ENCODE peak calls at places on chromosomes 16 and 17, in four cellular contexts. N, J, C and I are unnamed samples.

GRCh38 chr16:30394603-30395154 is 541 bp upstream of the ZNF48 start:
- DNase-seq in N (no peak), J (peak), C (no peak), I (no peak)

GRCh38 chr16:25052161-25052511 is 37.0 kb upstream of the ARHGAP17 start:
- DNase-seq in N (no peak), J (no peak), C (no peak), I (no peak)

GRCh38 chr17:52149626-52150025 is 8.9 kb downstream of the CA10 start:
- DNase-seq in N (no peak), J (no peak), C (no peak), I (no peak)

GRCh38 chr16:46915483-46916025 is 31.4 kb downstream of the GPT2 start:
- DNase-seq in N (no peak), J (no peak), C (no peak), I (no peak)

GRCh38 chr17:49341356-49341755 is 20.7 kb downstream of the ZNF652 start:
- DNase-seq in N (no peak), J (no peak), C (no peak), I (no peak)

GRCh38 chr16:48609453-48610023 is 442 bp downstream of the N4BP1 start:
- DNase-seq in N (no peak), J (peak), C (no peak), I (peak)

GRCh38 chr17:54813896-54814295 is 86.8 kb upstream of the TOM1L1 start:
- DNase-seq in N (no peak), J (no peak), C (no peak), I (no peak)

GRCh38 chr17:29143894-29144293 is 36.3 kb downstream of the MYO18A start:
- DNase-seq in N (no peak), J (no peak), C (peak), I (peak)

GRCh38 chr16:81442909-81443687 is 1.5 kb upstream of the CMIP start:
- DNase-seq in N (no peak), J (no peak), C (peak), I (no peak)

GRCh38 chr16:15810411-15810810 is 46.4 kb downstream of the MYH11 start:
- DNase-seq in N (no peak), J (no peak), C (no peak), I (no peak)

GRCh38 chr17:39009471-39010085 is 42.4 kb upstream of the FBXO47 start:
- DNase-seq in N (no peak), J (no peak), C (no peak), I (no peak)
- TF ChIP-seq EP300 in N (no peak), J (no peak), C (no peak), I (no peak)

GRCh38 chr16:55555436-55555835 is 11.0 kb upstream of the CAPNS2 start:
- DNase-seq in N (no peak), J (no peak), C (no peak), I (no peak)
- TF ChIP-seq RNF2 in N (no peak), J (no peak), C (no peak), I (no peak)

GRCh38 chr16:9097266-9098219 is 6.1 kb downstream of the HAPSTR1 start:
- DNase-seq in N (no peak), J (no peak), C (no peak), I (no peak)

GRCh38 chr16:9096416-9096952 is 5.0 kb downstream of the HAPSTR1 start:
- DNase-seq in N (no peak), J (no peak), C (no peak), I (no peak)

GRCh38 chr16:9095171-9095570 is 3.7 kb downstream of the HAPSTR1 start:
- DNase-seq in N (no peak), J (no peak), C (no peak), I (no peak)

GRCh38 chr16:9094008-9094846 is 2.8 kb downstream of the HAPSTR1 start:
- DNase-seq in N (no peak), J (no peak), C (no peak), I (no peak)

DNA sequence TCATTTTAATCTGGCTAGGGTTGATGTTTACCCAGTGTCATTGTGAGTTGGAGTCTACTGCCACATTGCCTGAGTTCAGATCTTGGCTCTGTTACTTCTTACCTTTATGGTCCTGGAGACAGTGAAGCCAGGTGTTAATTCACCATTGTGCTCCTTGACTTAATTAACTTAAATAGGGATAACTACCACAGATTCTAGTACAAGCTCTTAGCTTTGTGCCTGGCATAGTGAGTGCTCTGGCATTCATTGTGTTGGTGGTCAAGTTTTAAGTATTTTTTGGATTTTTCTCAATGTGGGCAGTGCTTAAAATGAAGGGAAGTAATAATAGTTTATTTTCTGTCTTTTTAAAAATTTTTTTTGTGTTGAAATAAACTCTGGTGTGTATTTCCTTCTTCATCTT is 4.6 kb downstream of the HAPSTR1 start:
- DNase-seq in N (no peak), J (no peak), C (no peak), I (no peak)
- TF ChIP-seq EP300 in N (no peak), J (no peak), C (no peak), I (no peak)

DNA sequence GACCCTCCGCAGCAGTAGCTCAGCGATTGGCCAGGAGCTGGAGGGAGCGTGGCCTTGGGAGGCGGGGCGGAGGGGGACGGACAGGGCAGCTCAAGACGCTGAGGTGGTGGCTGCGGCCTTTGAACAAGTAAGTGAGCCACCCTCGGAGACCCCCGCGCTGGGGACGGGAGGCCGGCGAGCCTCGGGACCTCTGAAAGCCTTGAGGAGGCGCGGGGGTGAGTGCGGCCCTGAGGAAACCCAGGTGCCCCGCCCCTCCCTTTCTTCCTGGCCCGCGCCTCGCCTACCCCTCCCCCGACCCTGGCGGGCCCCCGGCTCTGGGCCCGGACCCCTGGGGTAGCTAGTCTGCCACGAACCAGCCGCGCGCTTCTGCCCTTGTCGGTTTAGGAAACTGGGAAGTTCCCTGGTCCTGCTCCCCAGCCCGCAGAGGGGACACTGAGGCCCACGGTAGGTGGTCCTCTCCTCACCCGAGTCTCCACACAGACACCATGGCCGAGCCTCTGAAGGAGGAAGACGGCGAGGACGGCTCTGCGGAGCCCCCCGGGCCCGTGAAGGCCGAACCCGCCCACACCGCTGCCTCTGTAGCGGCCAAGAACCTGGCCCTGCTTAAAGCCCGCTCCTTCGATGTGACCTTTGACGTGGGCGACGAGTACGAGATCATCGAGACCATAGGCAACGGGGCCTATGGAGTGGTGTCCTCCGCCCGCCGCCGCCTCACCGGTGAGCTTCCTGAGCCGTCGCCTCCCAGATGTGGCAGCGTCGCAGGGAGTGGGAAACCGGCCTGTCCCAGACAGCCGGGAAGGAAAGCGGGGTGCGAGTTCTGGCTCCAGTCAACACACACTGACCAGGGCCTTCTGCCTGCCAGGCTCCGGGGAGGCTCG is at the start of gene MAPK7:
- DNase-seq in N (no peak), J (peak), C (no peak), I (no peak)
- TF ChIP-seq RNF2 in N (no peak), J (no peak), C (no peak), I (no peak)

GRCh38 chr16:11104168-11105037 is 151.6 kb downstream of the SOCS1 start:
- DNase-seq in N (no peak), J (no peak), C (no peak), I (no peak)

GRCh38 chr16:11107781-11108465 is 148.1 kb downstream of the SOCS1 start:
- DNase-seq in N (no peak), J (no peak), C (no peak), I (no peak)

GRCh38 chr16:11102523-11102898 is 153.5 kb downstream of the SOCS1 start:
- DNase-seq in N (no peak), J (no peak), C (no peak), I (no peak)

GRCh38 chr16:11106726-11107125 is 149.3 kb downstream of the SOCS1 start:
- DNase-seq in N (no peak), J (no peak), C (no peak), I (no peak)

DNA sequence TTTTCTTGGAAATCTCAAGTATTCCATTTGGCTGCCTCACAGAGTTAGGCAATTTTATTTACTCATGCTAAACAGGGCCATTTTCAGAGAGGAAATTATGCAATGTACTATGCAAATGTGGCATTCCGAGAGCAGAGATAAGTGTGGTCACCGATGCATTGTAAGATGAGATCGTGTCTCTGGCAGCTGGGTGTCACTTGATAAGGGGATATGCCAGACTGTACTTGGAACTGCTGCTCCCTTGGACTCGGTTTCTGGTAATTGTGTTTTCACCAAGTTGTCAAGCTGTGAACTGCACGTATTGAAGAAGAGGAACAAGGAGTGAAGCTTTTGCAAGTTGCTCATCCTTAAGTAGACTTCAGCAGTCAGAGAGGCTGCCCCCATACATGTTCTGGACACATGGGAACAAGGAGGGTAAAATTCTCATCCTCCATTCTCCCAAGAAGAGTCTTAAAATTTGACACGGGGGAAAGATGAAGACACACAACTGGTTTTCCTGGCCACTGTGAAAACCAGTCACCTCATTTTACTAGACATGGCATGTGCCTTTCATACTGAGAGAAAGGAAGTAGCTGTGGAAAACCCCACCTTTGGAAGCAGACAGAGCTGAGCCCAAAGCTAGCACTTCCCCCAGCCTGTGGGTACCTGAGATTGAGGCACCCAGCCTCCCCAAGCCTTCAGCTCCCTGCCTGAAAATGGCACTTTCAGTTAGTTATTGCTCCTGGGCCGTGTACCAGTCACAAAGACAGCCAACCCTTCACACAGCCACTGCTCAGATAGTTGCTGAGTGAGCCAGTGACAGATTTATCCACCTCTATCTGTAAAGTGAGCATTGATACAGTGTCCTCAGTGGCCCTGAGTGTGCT is 150.7 kb downstream of the SOCS1 start:
- DNase-seq in N (no peak), J (peak), C (peak), I (no peak)
- TF ChIP-seq EP300 in N (no peak), J (peak), C (peak), I (no peak)

DNA sequence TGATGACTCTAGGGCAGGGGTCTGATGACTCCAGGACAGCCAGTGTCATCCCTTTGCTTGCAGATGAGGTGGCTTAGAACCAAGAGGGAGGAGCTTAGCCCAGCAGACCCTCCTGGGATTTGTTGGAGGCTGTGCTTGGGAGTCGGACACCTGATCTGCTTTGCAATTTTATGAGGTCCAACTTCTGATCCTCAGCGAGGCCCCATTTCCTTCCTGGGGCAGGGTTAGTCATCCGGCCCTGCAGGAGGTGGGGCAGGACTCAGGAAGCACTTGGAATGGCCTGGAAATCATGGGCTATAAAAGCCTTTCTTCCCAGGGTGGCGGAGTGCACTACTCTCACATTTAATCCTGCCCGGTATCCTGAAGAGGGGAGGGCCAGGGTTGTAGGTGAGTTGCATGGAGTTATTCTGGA is 168.5 kb downstream of the MSI2 start:
- DNase-seq in N (no peak), J (no peak), C (peak), I (no peak)
- TF ChIP-seq RNF2 in N (no peak), J (no peak), C (no peak), I (no peak)

DNA sequence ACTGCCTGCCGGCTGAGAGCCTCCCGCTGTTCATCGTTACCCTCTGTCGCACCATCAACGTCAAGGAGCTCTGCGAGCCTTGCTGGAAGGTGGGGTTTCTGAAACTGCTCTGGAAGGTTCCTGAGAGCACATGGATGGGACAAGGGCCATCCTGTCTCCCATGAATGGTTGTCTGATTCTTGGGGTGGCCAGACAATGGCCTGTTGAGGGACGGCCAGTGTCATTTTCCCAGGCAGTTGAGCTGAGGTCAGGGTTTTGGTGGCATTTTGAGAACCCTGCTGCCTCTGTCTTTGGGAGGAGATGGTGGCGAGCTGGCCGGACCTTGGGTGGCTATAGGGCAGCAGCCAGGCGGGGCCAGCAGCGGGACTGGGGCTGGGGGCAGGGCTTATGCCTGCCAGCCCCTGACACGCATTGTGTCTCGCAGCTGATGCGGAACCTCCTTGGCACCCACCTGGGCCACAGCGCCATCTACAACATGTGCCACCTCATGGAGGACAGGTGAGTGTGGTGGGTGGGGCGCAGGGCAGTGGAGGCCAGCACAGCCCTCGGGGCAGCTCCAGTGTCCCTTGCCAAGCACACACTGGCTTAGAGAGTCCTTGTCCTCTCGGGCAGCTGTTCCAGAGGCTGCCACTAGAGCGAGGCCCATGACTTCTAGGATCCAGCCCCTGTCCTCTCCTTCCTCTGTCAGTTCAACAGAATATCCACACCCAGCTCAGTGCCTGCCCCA is 9.1 kb downstream of the TSC2 start:
- DNase-seq in N (no peak), J (no peak), C (no peak), I (no peak)
- TF ChIP-seq EP300 in N (no peak), J (no peak), C (no peak), I (no peak)

GRCh38 chr17:31532161-31532515 is 140.7 kb downstream of the RAB11FIP4 start:
- DNase-seq in N (no peak), J (no peak), C (no peak), I (no peak)

GRCh38 chr17:31532526-31532925 is 141.1 kb downstream of the RAB11FIP4 start:
- DNase-seq in N (no peak), J (no peak), C (no peak), I (no peak)

GRCh38 chr17:31535581-31535981 is 144.1 kb downstream of the RAB11FIP4 start:
- DNase-seq in N (no peak), J (no peak), C (no peak), I (no peak)

GRCh38 chr17:31534223-31534888 is 142.9 kb downstream of the RAB11FIP4 start:
- DNase-seq in N (no peak), J (no peak), C (no peak), I (no peak)

GRCh38 chr17:31533546-31534155 is 142.2 kb downstream of the RAB11FIP4 start:
- DNase-seq in N (no peak), J (peak), C (no peak), I (peak)
- TF ChIP-seq RNF2 in N (no peak), J (no peak), C (no peak), I (no peak)

DNA sequence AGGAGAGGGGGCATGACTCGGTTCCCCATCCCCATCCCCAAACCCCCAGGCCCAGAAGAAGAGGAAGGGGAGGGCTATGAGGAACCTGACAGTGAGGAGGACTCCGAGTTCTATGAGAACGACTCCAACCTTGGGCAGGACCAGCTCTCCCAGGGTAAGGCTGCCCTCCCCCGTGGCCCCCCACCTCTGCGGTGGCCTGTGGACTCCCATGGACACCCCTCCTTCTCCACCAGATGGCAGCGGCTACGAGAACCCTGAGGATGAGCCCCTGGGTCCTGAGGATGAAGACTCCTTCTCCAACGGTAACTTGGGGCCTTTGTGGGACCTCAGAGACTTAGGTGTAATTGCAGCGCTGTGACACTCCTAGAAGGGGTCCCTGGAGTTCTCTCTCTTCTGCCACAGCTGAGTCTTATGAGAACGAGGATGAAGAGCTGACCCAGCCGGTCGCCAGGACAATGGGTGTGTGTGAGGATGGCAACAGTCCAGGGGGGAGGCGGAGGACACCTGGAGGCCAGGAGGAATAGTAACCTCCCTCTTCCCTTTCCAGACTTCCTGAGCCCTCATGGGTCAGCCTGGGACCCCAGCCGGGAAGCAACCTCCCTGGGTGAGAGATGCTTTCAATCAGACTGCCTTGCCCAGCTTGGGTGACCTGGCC is 5.6 kb downstream of the CD19 start:
- DNase-seq in N (no peak), J (no peak), C (no peak), I (no peak)
- TF ChIP-seq EP300 in N (no peak), J (no peak), C (no peak), I (no peak)

GRCh38 chr17:82369211-82369610 is 2.4 kb upstream of the UTS2R start:
- DNase-seq in N (no peak), J (no peak), C (no peak), I (no peak)

GRCh38 chr17:82372063-82372590 is 562 bp downstream of the UTS2R start:
- DNase-seq in N (no peak), J (no peak), C (no peak), I (no peak)

GRCh38 chr17:82371333-82372062 is at the start of gene UTS2R:
- DNase-seq in N (no peak), J (no peak), C (no peak), I (no peak)

GRCh38 chr17:82372591-82373452 is 1.3 kb downstream of the UTS2R start:
- DNase-seq in N (no peak), J (no peak), C (no peak), I (no peak)

GRCh38 chr17:82370471-82371332 is 863 bp upstream of the UTS2R start:
- DNase-seq in N (no peak), J (no peak), C (no peak), I (no peak)
- TF ChIP-seq RNF2 in N (no peak), J (no peak), C (peak), I (no peak)